ENCODE peak calls at places on chromosomes 16 and 17, in seven cellular contexts. One of them, this sample, is unnamed.

GRCh38 chr16:67740391-67740790 is 21.3 kb upstream of the GFOD2 start:
- DNase-seq in HT1080: no peak
- DNase-seq in EL: no peak
- DNase-seq in GM10248: no peak
- DNase-seq in RWPE1: no peak
- DNase-seq in RPMI8226: no peak
- DNase-seq in substantia nigra: no peak
- DNase-seq in this sample: no peak

GRCh38 chr17:82917656-82918345 is 78.0 kb upstream of the ZNF750 start:
- DNase-seq in RWPE1: no peak
- DNase-seq in EL: peak; percentile 6
- DNase-seq in substantia nigra: no peak
- DNase-seq in GM10248: no peak
- DNase-seq in RPMI8226: no peak
- DNase-seq in HT1080: peak; percentile 20
- DNase-seq in this sample: no peak

GRCh38 chr17:13920413-13920812 is 148.9 kb upstream of the COX10 start:
- DNase-seq in EL: no peak
- DNase-seq in RPMI8226: no peak
- DNase-seq in HT1080: no peak
- DNase-seq in substantia nigra: no peak
- DNase-seq in GM10248: no peak
- DNase-seq in RWPE1: no peak
- DNase-seq in this sample: no peak

GRCh38 chr16:81585785-81586184 is 141.2 kb downstream of the CMIP start:
- DNase-seq in substantia nigra: no peak
- DNase-seq in EL: no peak
- DNase-seq in RWPE1: no peak
- DNase-seq in HT1080: no peak
- DNase-seq in GM10248: no peak
- DNase-seq in RPMI8226: no peak
- DNase-seq in this sample: no peak

GRCh38 chr17:80619535-80620235 is 75.0 kb downstream of the RPTOR start:
- DNase-seq in GM10248: no peak
- DNase-seq in EL: peak; percentile 50
- DNase-seq in HT1080: peak; percentile 60
- DNase-seq in RWPE1: peak; percentile 96
- DNase-seq in RPMI8226: no peak
- DNase-seq in substantia nigra: no peak
- DNase-seq in this sample: no peak

GRCh38 chr17:48313096-48313495 is 116.9 kb downstream of the SKAP1 start:
- DNase-seq in substantia nigra: no peak
- DNase-seq in GM10248: no peak
- DNase-seq in RWPE1: no peak
- DNase-seq in HT1080: no peak
- DNase-seq in RPMI8226: no peak
- DNase-seq in EL: no peak
- DNase-seq in this sample: no peak

GRCh38 chr17:12522336-12522735 is 143.4 kb upstream of the MYOCD start:
- DNase-seq in GM10248: no peak
- DNase-seq in EL: no peak
- DNase-seq in HT1080: no peak
- DNase-seq in substantia nigra: no peak
- DNase-seq in RWPE1: no peak
- DNase-seq in RPMI8226: no peak
- DNase-seq in this sample: no peak

GRCh38 chr16:68298907-68299515 is 11.7 kb downstream of the SLC7A6OS start:
- DNase-seq in RWPE1: peak; percentile 45
- DNase-seq in EL: peak; percentile 83
- DNase-seq in GM10248: no peak
- DNase-seq in HT1080: peak; percentile 36
- DNase-seq in substantia nigra: peak; percentile 14
- DNase-seq in RPMI8226: no peak
- DNase-seq in this sample: no peak

This sample was measured in nucleus accumbens.